ENCODE peak calls at places on chromosomes 7 and 10, in four cellular contexts. C, A, D and W are unnamed samples.
A peak's percentile ranks its signal among the peaks of the same experiment; 100 is the strongest.

GRCh38 chr10:63105811-63106755 is 27.0 kb upstream of the NRBF2 start:
- DNase-seq in C (no peak), A (no peak), D (peak; percentile 48), W (no peak)

GRCh38 chr7:46972205-46972604 is 609.7 kb downstream of the TNS3 start:
- DNase-seq in C (no peak), A (no peak), D (no peak), W (no peak)

GRCh38 chr10:34469446-34469845 is 345.6 kb downstream of the PARD3 start:
- DNase-seq in C (no peak), A (no peak), D (no peak), W (no peak)

GRCh38 chr10:77906863-77907861 is 19.4 kb downstream of the DLG5 start:
- DNase-seq in C (no peak), A (no peak), D (no peak), W (no peak)

GRCh38 chr7:151374139-151374538 is 32.5 kb downstream of the NUB1 start:
- DNase-seq in C (no peak), A (no peak), D (no peak), W (no peak)

GRCh38 chr10:131896403-131896802 is 4.4 kb upstream of the PPP2R2D start:
- DNase-seq in C (no peak), A (peak; percentile 2), D (no peak), W (no peak)

GRCh38 chr7:27606270-27607209 is 56.1 kb downstream of the HIBADH start:
- DNase-seq in C (no peak), A (no peak), D (no peak), W (no peak)

GRCh38 chr7:36600869-36601530 is 123.3 kb downstream of the AOAH start:
- DNase-seq in C (no peak), A (no peak), D (no peak), W (peak; percentile 53)

GRCh38 chr7:44073664-44074348 is 8.4 kb upstream of the PGAM2 start:
- DNase-seq in C (peak; percentile 93), A (peak; percentile 90), D (peak; percentile 87), W (no peak)

GRCh38 chr10:48821111-48821510 is 118.5 kb downstream of the LRRC18 start:
- DNase-seq in C (no peak), A (no peak), D (no peak), W (no peak)

GRCh38 chr7:32573110-32573687 is 77.9 kb downstream of the AVL9 start:
- DNase-seq in C (no peak), A (no peak), D (no peak), W (no peak)

GRCh38 chr10:76350583-76350982 is 919.2 kb downstream of the LRMDA start:
- DNase-seq in C (no peak), A (no peak), D (no peak), W (no peak)

GRCh38 chr10:77817541-77817940 is 109.0 kb downstream of the DLG5 start:
- DNase-seq in C (no peak), A (no peak), D (no peak), W (no peak)

GRCh38 chr10:24957624-24958435 is 5.4 kb upstream of the PRTFDC1 start:
- DNase-seq in C (no peak), A (no peak), D (no peak), W (peak; percentile 5)

GRCh38 chr7:148031019-148031418 is 559.5 kb upstream of the C7orf33 start:
- DNase-seq in C (no peak), A (no peak), D (no peak), W (no peak)

GRCh38 chr7:101618207-101618839 is 10.8 kb downstream of the MYL10 start:
- DNase-seq in C (no peak), A (no peak), D (no peak), W (no peak)

GRCh38 chr7:78301361-78301760 is 502.8 kb downstream of the PHTF2 start:
- DNase-seq in C (no peak), A (no peak), D (no peak), W (no peak)

GRCh38 chr10:71270301-71270777 is 48.7 kb upstream of the SLC29A3 start:
- DNase-seq in C (peak; percentile 63), A (no peak), D (peak; percentile 33), W (no peak)

GRCh38 chr7:31814187-31814586 is 127.2 kb downstream of the PPP1R17 start:
- DNase-seq in C (no peak), A (no peak), D (no peak), W (no peak)

GRCh38 chr7:149777551-149778326 is 4.4 kb upstream of the ZNF467 start:
- DNase-seq in C (no peak), A (no peak), D (no peak), W (no peak)

GRCh38 chr7:28005848-28006233 is 174.8 kb downstream of the JAZF1 start:
- DNase-seq in C (no peak), A (no peak), D (no peak), W (no peak)

GRCh38 chr10:125018576-125019143 is 76.7 kb downstream of the ZRANB1 start:
- DNase-seq in C (no peak), A (no peak), D (no peak), W (no peak)

GRCh38 chr7:140397784-140398750 is at the start of gene SLC37A3:
- DNase-seq in C (peak; percentile 91), A (peak; percentile 94), D (peak; percentile 76), W (peak; percentile 95)

GRCh38 chr10:31760674-31761081 is 168.0 kb downstream of the ARHGAP12 start:
- DNase-seq in C (no peak), A (no peak), D (no peak), W (no peak)

GRCh38 chr7:39406464-39406863 is 159.7 kb upstream of the YAE1 start:
- DNase-seq in C (peak; percentile 31), A (no peak), D (no peak), W (no peak)

GRCh38 chr10:133359554-133359971 is 1.7 kb upstream of the FUOM start:
- DNase-seq in C (peak; percentile 77), A (peak; percentile 87), D (no peak), W (no peak)

GRCh38 chr7:37901890-37902524 is 14.6 kb downstream of the SFRP4 start:
- DNase-seq in C (no peak), A (no peak), D (no peak), W (no peak)

GRCh38 chr7:152312316-152312715 is 123.5 kb downstream of the KMT2C start:
- DNase-seq in C (no peak), A (no peak), D (no peak), W (no peak)

GRCh38 chr7:88377421-88377820 is 70.7 kb upstream of the STEAP4 start:
- DNase-seq in C (no peak), A (no peak), D (no peak), W (no peak)

GRCh38 chr7:1508277-1508758 is 4.1 kb upstream of the INTS1 start:
- DNase-seq in C (no peak), A (no peak), D (no peak), W (no peak)

GRCh38 chr10:60944159-60944909 is at the start of gene RHOBTB1:
- DNase-seq in C (peak; percentile 82), A (peak; percentile 84), D (peak; percentile 87), W (peak; percentile 93)
- TF ChIP-seq POLR2A in C (no peak), A (peak; percentile 54), D (peak; percentile 97), W (peak; percentile 84)

GRCh38 chr7:6023974-6024435 is 7.2 kb upstream of the ANKRD61 start:
- DNase-seq in C (no peak), A (peak; percentile 55), D (no peak), W (no peak)

GRCh38 chr7:6027806-6028365 is 3.3 kb upstream of the ANKRD61 start:
- DNase-seq in C (no peak), A (no peak), D (no peak), W (no peak)

GRCh38 chr7:6026917-6027316 is 4.3 kb upstream of the ANKRD61 start:
- DNase-seq in C (no peak), A (no peak), D (no peak), W (no peak)

GRCh38 chr7:6026011-6026819 is 5.0 kb upstream of the ANKRD61 start:
- DNase-seq in C (peak; percentile 67), A (peak; percentile 70), D (peak; percentile 89), W (no peak)

GRCh38 chr7:6022671-6023070 is 8.5 kb upstream of the ANKRD61 start:
- DNase-seq in C (no peak), A (no peak), D (no peak), W (no peak)
- H3K36me3 ChIP-seq in C (peaks cover 100% of the 10 kb centered on the region), A (no peaks in the 10 kb centered on the region), D (no peaks in the 10 kb centered on the region), W (peaks cover 100% of the 10 kb centered on the region)

DNA sequence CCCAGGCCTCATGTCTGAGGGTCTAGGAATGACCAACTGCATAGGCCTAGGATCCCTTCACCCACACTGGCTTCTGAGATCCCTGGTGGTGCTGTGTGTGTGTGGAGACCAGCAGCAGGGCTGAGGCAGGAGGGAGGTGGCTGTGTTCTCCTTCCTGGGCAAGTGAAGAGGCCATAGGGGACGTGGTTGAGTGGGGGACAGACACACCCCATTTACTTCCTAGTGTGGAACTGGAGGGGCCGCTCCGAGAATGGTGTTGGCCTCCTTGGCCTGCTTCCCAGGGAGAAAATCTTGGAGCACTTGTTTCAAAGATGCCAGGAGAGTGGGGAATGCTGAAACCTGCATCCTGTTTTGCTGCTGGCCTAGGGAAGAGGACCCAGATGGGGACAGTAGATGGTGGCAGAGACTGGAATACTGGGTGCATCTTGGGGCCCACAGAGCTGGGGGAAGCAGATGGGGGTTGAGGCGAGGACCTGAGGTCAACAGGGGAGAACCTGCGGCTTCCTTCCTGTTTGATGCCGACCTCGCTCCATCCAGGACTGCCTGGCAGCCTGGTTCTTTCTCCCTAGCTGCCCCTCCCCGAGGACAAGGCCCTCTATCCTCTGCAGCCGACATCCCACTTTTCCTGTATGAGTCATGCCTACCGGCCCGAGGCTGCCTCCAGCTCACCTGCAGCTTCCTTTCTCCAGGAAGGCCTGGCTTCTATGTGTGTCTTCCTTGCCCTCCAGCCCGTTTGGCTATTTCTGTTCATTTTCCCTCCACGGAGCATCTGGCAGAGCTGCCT is 19.2 kb downstream of the UBTD1 start:
- DNase-seq in C (no peak), A (no peak), D (no peak), W (no peak)
- TF ChIP-seq POLR2A in C (no peak), A (no peak), D (no peak), W (no peak)

DNA sequence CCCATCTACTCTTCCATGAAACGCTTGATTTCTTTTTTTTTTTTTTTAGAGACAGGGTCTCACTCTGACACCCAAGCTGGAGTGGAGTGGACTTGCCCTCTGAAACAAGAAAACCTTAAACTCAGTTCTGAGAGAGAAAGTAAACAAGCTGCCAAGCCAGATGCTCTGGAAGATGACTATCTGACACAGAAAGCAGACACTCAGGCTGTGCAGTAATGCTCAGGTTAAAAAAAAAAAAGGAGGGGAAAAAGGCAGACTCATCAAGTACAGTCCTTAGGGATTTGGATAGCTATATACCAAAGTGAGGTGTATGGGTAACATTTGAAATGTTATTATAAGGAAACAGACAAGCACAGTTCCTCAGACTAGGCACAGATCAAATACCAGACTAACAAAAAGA is 80.5 kb downstream of the IDE start:
- DNase-seq in C (no peak), A (no peak), D (no peak), W (no peak)
- H3K36me3 ChIP-seq in C (peaks cover 95% of the 10 kb centered on the region), A (no peaks in the 10 kb centered on the region), D (peaks cover 5% of the 10 kb centered on the region), W (peaks cover 71% of the 10 kb centered on the region)

GRCh38 chr7:56538541-56539429 is 422.6 kb upstream of the NUPR2 start:
- DNase-seq in C (no peak), A (no peak), D (no peak), W (peak; percentile 90)

GRCh38 chr7:56537477-56537876 is 421.3 kb upstream of the NUPR2 start:
- DNase-seq in C (no peak), A (no peak), D (no peak), W (no peak)

GRCh38 chr7:56537952-56538351 is 421.7 kb upstream of the NUPR2 start:
- DNase-seq in C (no peak), A (no peak), D (no peak), W (no peak)
- TF ChIP-seq POLR2A in C (no peak), A (no peak), D (no peak), W (no peak)

GRCh38 chr7:6031567-6031966 is 391 bp downstream of the ANKRD61 start:
- DNase-seq in C (no peak), A (no peak), D (no peak), W (no peak)
- H3K36me3 ChIP-seq in C (peaks cover 99% of the 10 kb centered on the region), A (no peaks in the 10 kb centered on the region), D (no peaks in the 10 kb centered on the region), W (peaks cover 36% of the 10 kb centered on the region)

GRCh38 chr10:91163269-91163708 is 57.2 kb upstream of the PCGF5 start:
- DNase-seq in C (peak; percentile 61), A (peak; percentile 82), D (peak; percentile 46), W (no peak)
- TF ChIP-seq POLR2A in C (no peak), A (peak; percentile 23), D (peak; percentile 46), W (no peak)